ENCODE peak calls at places on chromosomes 5 and 9, in six cellular contexts. One of them, this sample, is unnamed.

GRCh38 chr9:26132913-26133312 is 454.7 kb upstream of the TUSC1 start:
- DNase-seq in GM23248: no peak
- DNase-seq in activated T-helper 1 cell treated with anti-CD3 and anti-CD28 coated beads, Interleukin-2, amount 50 U/mL, for 16 hours: no peak
- DNase-seq in NCI-H1092: no peak
- DNase-seq in fibroblast of villous mesenchyme: no peak
- DNase-seq in NCI-H2029: no peak
- DNase-seq in this sample: no peak

GRCh38 chr5:97022898-97023297 is 87.0 kb downstream of the LNPEP start:
- DNase-seq in NCI-H1092: no peak
- DNase-seq in activated T-helper 1 cell treated with anti-CD3 and anti-CD28 coated beads, Interleukin-2, amount 50 U/mL, for 16 hours: no peak
- DNase-seq in fibroblast of villous mesenchyme: no peak
- DNase-seq in NCI-H2029: no peak
- DNase-seq in GM23248: no peak
- DNase-seq in this sample: no peak

GRCh38 chr9:136626740-136627642 is 35.7 kb upstream of the EGFL7 start:
- DNase-seq in fibroblast of villous mesenchyme: peak; percentile 49
- DNase-seq in activated T-helper 1 cell treated with anti-CD3 and anti-CD28 coated beads, Interleukin-2, amount 50 U/mL, for 16 hours: no peak
- DNase-seq in GM23248: peak; percentile 26
- DNase-seq in NCI-H2029: no peak
- DNase-seq in NCI-H1092: no peak
- DNase-seq in this sample: no peak

GRCh38 chr5:170569101-170569500 is 65.3 kb downstream of the KCNIP1 start:
- DNase-seq in NCI-H2029: no peak
- DNase-seq in activated T-helper 1 cell treated with anti-CD3 and anti-CD28 coated beads, Interleukin-2, amount 50 U/mL, for 16 hours: no peak
- DNase-seq in NCI-H1092: no peak
- DNase-seq in GM23248: no peak
- DNase-seq in fibroblast of villous mesenchyme: no peak
- DNase-seq in this sample: no peak

GRCh38 chr5:39198080-39198479 is 21.3 kb downstream of the FYB1 start:
- DNase-seq in NCI-H2029: no peak
- DNase-seq in fibroblast of villous mesenchyme: no peak
- DNase-seq in activated T-helper 1 cell treated with anti-CD3 and anti-CD28 coated beads, Interleukin-2, amount 50 U/mL, for 16 hours: no peak
- DNase-seq in GM23248: no peak
- DNase-seq in NCI-H1092: no peak
- DNase-seq in this sample: no peak

GRCh38 chr5:139915274-139915673 is 119.7 kb downstream of the PSD2 start:
- DNase-seq in activated T-helper 1 cell treated with anti-CD3 and anti-CD28 coated beads, Interleukin-2, amount 50 U/mL, for 16 hours: no peak
- DNase-seq in GM23248: no peak
- DNase-seq in fibroblast of villous mesenchyme: no peak
- DNase-seq in NCI-H1092: no peak
- DNase-seq in NCI-H2029: no peak
- DNase-seq in this sample: no peak

GRCh38 chr9:130157079-130157478 is 15.1 kb upstream of the NCS1 start:
- DNase-seq in GM23248: peak; percentile 47
- DNase-seq in activated T-helper 1 cell treated with anti-CD3 and anti-CD28 coated beads, Interleukin-2, amount 50 U/mL, for 16 hours: no peak
- DNase-seq in NCI-H1092: no peak
- DNase-seq in NCI-H2029: no peak
- DNase-seq in fibroblast of villous mesenchyme: no peak
- DNase-seq in this sample: no peak

GRCh38 chr9:81146684-81147337 is 542.5 kb downstream of the TLE1 start:
- DNase-seq in fibroblast of villous mesenchyme: no peak
- DNase-seq in NCI-H1092: no peak
- DNase-seq in GM23248: no peak
- DNase-seq in NCI-H2029: no peak
- DNase-seq in activated T-helper 1 cell treated with anti-CD3 and anti-CD28 coated beads, Interleukin-2, amount 50 U/mL, for 16 hours: no peak
- DNase-seq in this sample: peak; percentile 34

GRCh38 chr5:127011151-127011550 is 19.2 kb downstream of the MARCHF3 start:
- DNase-seq in NCI-H1092: no peak
- DNase-seq in activated T-helper 1 cell treated with anti-CD3 and anti-CD28 coated beads, Interleukin-2, amount 50 U/mL, for 16 hours: no peak
- DNase-seq in NCI-H2029: no peak
- DNase-seq in fibroblast of villous mesenchyme: no peak
- DNase-seq in GM23248: peak; percentile 98
- DNase-seq in this sample: no peak

GRCh38 chr5:144307726-144308125 is 137.1 kb downstream of the KCTD16 start:
- DNase-seq in NCI-H1092: no peak
- DNase-seq in NCI-H2029: no peak
- DNase-seq in activated T-helper 1 cell treated with anti-CD3 and anti-CD28 coated beads, Interleukin-2, amount 50 U/mL, for 16 hours: no peak
- DNase-seq in GM23248: no peak
- DNase-seq in fibroblast of villous mesenchyme: no peak
- DNase-seq in this sample: no peak

GRCh38 chr5:91277093-91277626 is 106.0 kb downstream of the ARRDC3 start:
- DNase-seq in NCI-H1092: no peak
- DNase-seq in NCI-H2029: peak; percentile 7
- DNase-seq in activated T-helper 1 cell treated with anti-CD3 and anti-CD28 coated beads, Interleukin-2, amount 50 U/mL, for 16 hours: no peak
- DNase-seq in fibroblast of villous mesenchyme: no peak
- DNase-seq in GM23248: peak; percentile 20
- DNase-seq in this sample: no peak

GRCh38 chr5:154611341-154611767 is 133.3 kb upstream of the HAND1 start:
- DNase-seq in NCI-H1092: no peak
- DNase-seq in fibroblast of villous mesenchyme: no peak
- DNase-seq in activated T-helper 1 cell treated with anti-CD3 and anti-CD28 coated beads, Interleukin-2, amount 50 U/mL, for 16 hours: no peak
- DNase-seq in GM23248: peak; percentile 30
- DNase-seq in NCI-H2029: no peak
- DNase-seq in this sample: no peak

GRCh38 chr5:72314571-72315172 is 5.4 kb downstream of the MRPS27 start:
- DNase-seq in activated T-helper 1 cell treated with anti-CD3 and anti-CD28 coated beads, Interleukin-2, amount 50 U/mL, for 16 hours: no peak
- DNase-seq in GM23248: peak; percentile 46
- DNase-seq in NCI-H1092: no peak
- DNase-seq in fibroblast of villous mesenchyme: peak; percentile 72
- DNase-seq in NCI-H2029: peak; percentile 41
- DNase-seq in this sample: peak; percentile 0

GRCh38 chr5:74310386-74310785 is 330.1 kb downstream of the ENC1 start:
- DNase-seq in fibroblast of villous mesenchyme: peak; percentile 17
- DNase-seq in activated T-helper 1 cell treated with anti-CD3 and anti-CD28 coated beads, Interleukin-2, amount 50 U/mL, for 16 hours: no peak
- DNase-seq in GM23248: peak; percentile 42
- DNase-seq in NCI-H1092: no peak
- DNase-seq in NCI-H2029: no peak
- DNase-seq in this sample: no peak

GRCh38 chr9:128399851-128400250 is 20.8 kb upstream of the CERCAM start:
- DNase-seq in NCI-H1092: no peak
- DNase-seq in fibroblast of villous mesenchyme: no peak
- DNase-seq in GM23248: no peak
- DNase-seq in activated T-helper 1 cell treated with anti-CD3 and anti-CD28 coated beads, Interleukin-2, amount 50 U/mL, for 16 hours: no peak
- DNase-seq in NCI-H2029: no peak
- DNase-seq in this sample: no peak

GRCh38 chr5:78649816-78650561 is 1.4 kb upstream of the LHFPL2 start:
- DNase-seq in NCI-H1092: no peak
- DNase-seq in NCI-H2029: no peak
- DNase-seq in GM23248: peak; percentile 73
- DNase-seq in activated T-helper 1 cell treated with anti-CD3 and anti-CD28 coated beads, Interleukin-2, amount 50 U/mL, for 16 hours: no peak
- DNase-seq in fibroblast of villous mesenchyme: peak; percentile 71
- DNase-seq in this sample: no peak

GRCh38 chr5:31131381-31131811 is 62.1 kb upstream of the CDH6 start:
- DNase-seq in fibroblast of villous mesenchyme: no peak
- DNase-seq in GM23248: no peak
- DNase-seq in activated T-helper 1 cell treated with anti-CD3 and anti-CD28 coated beads, Interleukin-2, amount 50 U/mL, for 16 hours: no peak
- DNase-seq in NCI-H2029: no peak
- DNase-seq in NCI-H1092: no peak
- DNase-seq in this sample: no peak

GRCh38 chr5:80343067-80343466 is 23.3 kb downstream of the SPZ1 start:
- DNase-seq in NCI-H1092: no peak
- DNase-seq in GM23248: no peak
- DNase-seq in activated T-helper 1 cell treated with anti-CD3 and anti-CD28 coated beads, Interleukin-2, amount 50 U/mL, for 16 hours: no peak
- DNase-seq in fibroblast of villous mesenchyme: peak; percentile 30
- DNase-seq in NCI-H2029: no peak
- DNase-seq in this sample: no peak

GRCh38 chr5:2725957-2726356 is 25.5 kb downstream of the IRX2 start:
- DNase-seq in activated T-helper 1 cell treated with anti-CD3 and anti-CD28 coated beads, Interleukin-2, amount 50 U/mL, for 16 hours: no peak
- DNase-seq in GM23248: no peak
- DNase-seq in fibroblast of villous mesenchyme: no peak
- DNase-seq in NCI-H2029: no peak
- DNase-seq in NCI-H1092: no peak
- DNase-seq in this sample: no peak

GRCh38 chr5:119398713-119399492 is 43.1 kb downstream of the TNFAIP8 start:
- DNase-seq in activated T-helper 1 cell treated with anti-CD3 and anti-CD28 coated beads, Interleukin-2, amount 50 U/mL, for 16 hours: no peak
- DNase-seq in fibroblast of villous mesenchyme: peak; percentile 56
- DNase-seq in NCI-H1092: no peak
- DNase-seq in NCI-H2029: no peak
- DNase-seq in GM23248: peak; percentile 71
- DNase-seq in this sample: no peak

GRCh38 chr9:130368631-130369103 is 76.1 kb upstream of the ASS1 start:
- DNase-seq in GM23248: peak; percentile 18
- DNase-seq in fibroblast of villous mesenchyme: no peak
- DNase-seq in NCI-H1092: no peak
- DNase-seq in NCI-H2029: no peak
- DNase-seq in activated T-helper 1 cell treated with anti-CD3 and anti-CD28 coated beads, Interleukin-2, amount 50 U/mL, for 16 hours: no peak
- DNase-seq in this sample: no peak

GRCh38 chr5:167346461-167346860 is 945.0 kb upstream of the WWC1 start:
- DNase-seq in activated T-helper 1 cell treated with anti-CD3 and anti-CD28 coated beads, Interleukin-2, amount 50 U/mL, for 16 hours: no peak
- DNase-seq in fibroblast of villous mesenchyme: no peak
- DNase-seq in NCI-H2029: no peak
- DNase-seq in GM23248: no peak
- DNase-seq in NCI-H1092: no peak
- DNase-seq in this sample: no peak

GRCh38 chr9:4117835-4118610 is 181.8 kb downstream of the GLIS3 start:
- DNase-seq in fibroblast of villous mesenchyme: no peak
- DNase-seq in GM23248: no peak
- DNase-seq in NCI-H2029: no peak
- DNase-seq in NCI-H1092: no peak
- DNase-seq in activated T-helper 1 cell treated with anti-CD3 and anti-CD28 coated beads, Interleukin-2, amount 50 U/mL, for 16 hours: peak; percentile 7
- DNase-seq in this sample: no peak

GRCh38 chr9:36268007-36268427 is 9.8 kb upstream of the GNE start:
- DNase-seq in fibroblast of villous mesenchyme: peak; percentile 24
- DNase-seq in NCI-H1092: no peak
- DNase-seq in GM23248: peak; percentile 75
- DNase-seq in NCI-H2029: no peak
- DNase-seq in activated T-helper 1 cell treated with anti-CD3 and anti-CD28 coated beads, Interleukin-2, amount 50 U/mL, for 16 hours: no peak
- DNase-seq in this sample: no peak

GRCh38 chr9:105475302-105475701 is 27.5 kb downstream of the FSD1L start:
- DNase-seq in activated T-helper 1 cell treated with anti-CD3 and anti-CD28 coated beads, Interleukin-2, amount 50 U/mL, for 16 hours: no peak
- DNase-seq in GM23248: peak; percentile 73
- DNase-seq in fibroblast of villous mesenchyme: peak; percentile 49
- DNase-seq in NCI-H2029: no peak
- DNase-seq in NCI-H1092: no peak
- DNase-seq in this sample: no peak

GRCh38 chr9:34564617-34565016 is 24.9 kb downstream of the CNTFR start:
- DNase-seq in activated T-helper 1 cell treated with anti-CD3 and anti-CD28 coated beads, Interleukin-2, amount 50 U/mL, for 16 hours: no peak
- DNase-seq in NCI-H2029: no peak
- DNase-seq in NCI-H1092: no peak
- DNase-seq in fibroblast of villous mesenchyme: no peak
- DNase-seq in GM23248: no peak
- DNase-seq in this sample: no peak

GRCh38 chr9:124934290-124934689 is 6.6 kb downstream of the GOLGA1 start:
- DNase-seq in NCI-H2029: no peak
- DNase-seq in GM23248: peak; percentile 65
- DNase-seq in activated T-helper 1 cell treated with anti-CD3 and anti-CD28 coated beads, Interleukin-2, amount 50 U/mL, for 16 hours: no peak
- DNase-seq in fibroblast of villous mesenchyme: no peak
- DNase-seq in NCI-H1092: no peak
- DNase-seq in this sample: no peak

GRCh38 chr5:138449501-138450239 is 10.8 kb downstream of the REEP2 start:
- DNase-seq in NCI-H1092: peak; percentile 58
- DNase-seq in GM23248: peak; percentile 95
- DNase-seq in activated T-helper 1 cell treated with anti-CD3 and anti-CD28 coated beads, Interleukin-2, amount 50 U/mL, for 16 hours: peak; percentile 55
- DNase-seq in fibroblast of villous mesenchyme: peak; percentile 80
- DNase-seq in NCI-H2029: peak; percentile 67
- DNase-seq in this sample: peak; percentile 42

GRCh38 chr5:98989723-98990122 is 60.9 kb upstream of the CHD1 start:
- DNase-seq in NCI-H1092: no peak
- DNase-seq in activated T-helper 1 cell treated with anti-CD3 and anti-CD28 coated beads, Interleukin-2, amount 50 U/mL, for 16 hours: no peak
- DNase-seq in GM23248: no peak
- DNase-seq in NCI-H2029: no peak
- DNase-seq in fibroblast of villous mesenchyme: no peak
- DNase-seq in this sample: no peak